ENCODE peak calls at places on chromosomes 2 and 18, in nine cellular contexts. V is activated T-helper 1 cell treated with Interleukin-2 at 50 U/mL for 16 hours; D is right cardiac atrium; O is activated effector memory CD4-positive, alpha-beta T cell treated with Interleukin-2 at 50 U/mL for 16 hours; E is AG08396; Z is HS-5; W is activated naive CD4-positive, alpha-beta T cell treated with anti-CD3 and anti-CD28 coated beads, Interleukin-2, amount 50 U/mL, for 72 hours; X is RPMI7951; P is NCI-H748 treated with DMSO at 0.1 percent for 48 hours. T is an unnamed sample.

GRCh38 chr18:49230331-49230730 is 230.1 kb downstream of the DYM start:
- DNase-seq in D (no peak), V (no peak), X (no peak), W (no peak), P (no peak), E (no peak), O (no peak), Z (no peak), T (no peak)

GRCh38 chr2:241821460-241822263 is 12.7 kb downstream of the NEU4 start:
- DNase-seq in Z (no peak), X (no peak), V (no peak), E (no peak), P (no peak), D (peak; percentile 11), W (no peak), O (no peak), T (no peak)

GRCh38 chr18:21230436-21230835 is 11.6 kb upstream of the GREB1L start:
- DNase-seq in O (no peak), E (no peak), X (no peak), D (no peak), Z (no peak), V (no peak), W (no peak), P (no peak), T (no peak)

GRCh38 chr2:181438298-181438697 is 18.9 kb upstream of the ITGA4 start:
- DNase-seq in V (no peak), E (no peak), X (peak; percentile 9), Z (no peak), O (no peak), P (no peak), D (no peak), W (no peak), T (no peak)

GRCh38 chr2:55519908-55520885 is 679 bp downstream of the CFAP36 start:
- DNase-seq in E (peak; percentile 9), D (no peak), Z (no peak), X (peak; percentile 24), P (peak; percentile 27), O (no peak), V (peak; percentile 17), W (peak; percentile 43), T (no peak)

GRCh38 chr2:170394988-170395387 is 217.0 kb downstream of the MYO3B start:
- DNase-seq in W (no peak), X (no peak), E (no peak), P (no peak), D (no peak), V (no peak), Z (no peak), O (no peak), T (no peak)

GRCh38 chr2:41707790-41708451 is 339.9 kb upstream of the PKDCC start:
- DNase-seq in E (no peak), D (no peak), X (no peak), W (no peak), O (no peak), Z (no peak), V (no peak), P (no peak), T (no peak)

GRCh38 chr2:47038656-47039501 is 116.2 kb downstream of the STPG4 start:
- DNase-seq in D (no peak), E (no peak), Z (no peak), O (no peak), X (no peak), P (no peak), V (no peak), W (peak; percentile 13), T (no peak)

GRCh38 chr2:190858817-190859216 is 21.8 kb upstream of the GLS start:
- DNase-seq in O (no peak), X (peak; percentile 84), P (no peak), E (peak; percentile 52), D (no peak), V (no peak), Z (no peak), W (no peak), T (no peak)

GRCh38 chr2:163210430-163210918 is 371.9 kb upstream of the KCNH7 start:
- DNase-seq in X (peak; percentile 36), E (peak; percentile 5), P (no peak), W (no peak), D (no peak), V (no peak), Z (peak; percentile 77), O (no peak), T (peak; percentile 53)

GRCh38 chr2:54676656-54677055 is 46.8 kb upstream of the EML6 start:
- DNase-seq in X (no peak), W (no peak), V (no peak), P (no peak), Z (no peak), D (no peak), O (no peak), E (peak; percentile 35), T (peak; percentile 48)

GRCh38 chr2:9805435-9806297 is 37.6 kb upstream of the TAF1B start:
- DNase-seq in P (no peak), E (peak; percentile 30), V (no peak), X (no peak), W (no peak), D (no peak), Z (no peak), O (no peak), T (no peak)

GRCh38 chr2:56474412-56475158 is 290.8 kb downstream of the CCDC85A start:
- DNase-seq in W (no peak), X (no peak), E (no peak), P (peak; percentile 47), Z (peak; percentile 3), V (no peak), O (no peak), D (no peak), T (peak; percentile 6)

GRCh38 chr2:231167745-231168459 is 30.5 kb upstream of the ARMC9 start:
- DNase-seq in W (no peak), D (no peak), P (no peak), Z (no peak), V (no peak), O (no peak), E (no peak), X (no peak), T (no peak)

T was measured in stromal cell of bone marrow.